ENCODE peak calls at places on chromosomes 12 and 14, in nine cellular contexts. One of them, this sample, is unnamed.
A peak's percentile ranks its signal among the peaks of the same experiment; 100 is the strongest.

GRCh38 chr14:103014466-103015319 is 42.7 kb downstream of the CDC42BPB start:
- DNase-seq in endothelial cell: no peak
- DNase-seq in osteocyte: no peak
- DNase-seq in NCI-H146: peak; percentile 73
- DNase-seq in activated naive CD8-positive, alpha-beta T cell treated with anti-CD3 and anti-CD28 coated beads, Interleukin-2, amount 50 U/mL, for 24 hours: no peak
- DNase-seq in BE2C: no peak
- DNase-seq in stimulated activated CD8-positive, alpha-beta memory T cell treated with anti-CD3 and anti-CD28 coated beads, Interleukin-15, amount 100 ng/mL, for 1 hour: no peak
- DNase-seq in AG08396: no peak
- DNase-seq in A172: no peak
- DNase-seq in this sample: no peak

GRCh38 chr12:93616584-93617101 is 44.2 kb downstream of the SOCS2 start:
- DNase-seq in BE2C: no peak
- DNase-seq in osteocyte: peak; percentile 48
- DNase-seq in stimulated activated CD8-positive, alpha-beta memory T cell treated with anti-CD3 and anti-CD28 coated beads, Interleukin-15, amount 100 ng/mL, for 1 hour: no peak
- DNase-seq in A172: peak; percentile 71
- DNase-seq in activated naive CD8-positive, alpha-beta T cell treated with anti-CD3 and anti-CD28 coated beads, Interleukin-2, amount 50 U/mL, for 24 hours: no peak
- DNase-seq in NCI-H146: no peak
- DNase-seq in AG08396: no peak
- DNase-seq in endothelial cell: no peak
- DNase-seq in this sample: no peak

GRCh38 chr14:29716150-29716549 is 211.5 kb downstream of the PRKD1 start:
- DNase-seq in osteocyte: no peak
- DNase-seq in stimulated activated CD8-positive, alpha-beta memory T cell treated with anti-CD3 and anti-CD28 coated beads, Interleukin-15, amount 100 ng/mL, for 1 hour: no peak
- DNase-seq in NCI-H146: no peak
- DNase-seq in activated naive CD8-positive, alpha-beta T cell treated with anti-CD3 and anti-CD28 coated beads, Interleukin-2, amount 50 U/mL, for 24 hours: no peak
- DNase-seq in A172: no peak
- DNase-seq in BE2C: no peak
- DNase-seq in AG08396: no peak
- DNase-seq in endothelial cell: no peak
- DNase-seq in this sample: no peak

GRCh38 chr12:109288571-109288970 is 20.5 kb downstream of the FOXN4 start:
- DNase-seq in osteocyte: no peak
- DNase-seq in stimulated activated CD8-positive, alpha-beta memory T cell treated with anti-CD3 and anti-CD28 coated beads, Interleukin-15, amount 100 ng/mL, for 1 hour: no peak
- DNase-seq in AG08396: no peak
- DNase-seq in activated naive CD8-positive, alpha-beta T cell treated with anti-CD3 and anti-CD28 coated beads, Interleukin-2, amount 50 U/mL, for 24 hours: no peak
- DNase-seq in BE2C: no peak
- DNase-seq in endothelial cell: no peak
- DNase-seq in A172: no peak
- DNase-seq in NCI-H146: no peak
- DNase-seq in this sample: no peak

GRCh38 chr14:66746316-66747006 is 238.5 kb downstream of the GPHN start:
- DNase-seq in AG08396: peak; percentile 15
- DNase-seq in A172: peak; percentile 8
- DNase-seq in endothelial cell: peak; percentile 17
- DNase-seq in BE2C: peak; percentile 36
- DNase-seq in stimulated activated CD8-positive, alpha-beta memory T cell treated with anti-CD3 and anti-CD28 coated beads, Interleukin-15, amount 100 ng/mL, for 1 hour: no peak
- DNase-seq in activated naive CD8-positive, alpha-beta T cell treated with anti-CD3 and anti-CD28 coated beads, Interleukin-2, amount 50 U/mL, for 24 hours: no peak
- DNase-seq in NCI-H146: no peak
- DNase-seq in osteocyte: no peak
- DNase-seq in this sample: no peak

GRCh38 chr14:101231828-101232227 is 328.3 kb upstream of the RTL1 start:
- DNase-seq in A172: no peak
- DNase-seq in NCI-H146: no peak
- DNase-seq in endothelial cell: no peak
- DNase-seq in AG08396: no peak
- DNase-seq in activated naive CD8-positive, alpha-beta T cell treated with anti-CD3 and anti-CD28 coated beads, Interleukin-2, amount 50 U/mL, for 24 hours: no peak
- DNase-seq in BE2C: no peak
- DNase-seq in osteocyte: peak; percentile 49
- DNase-seq in stimulated activated CD8-positive, alpha-beta memory T cell treated with anti-CD3 and anti-CD28 coated beads, Interleukin-15, amount 100 ng/mL, for 1 hour: no peak
- DNase-seq in this sample: no peak

GRCh38 chr14:77032854-77033621 is 4.5 kb upstream of the IRF2BPL start:
- DNase-seq in A172: peak; percentile 81
- DNase-seq in endothelial cell: peak; percentile 79
- DNase-seq in osteocyte: peak; percentile 98
- DNase-seq in activated naive CD8-positive, alpha-beta T cell treated with anti-CD3 and anti-CD28 coated beads, Interleukin-2, amount 50 U/mL, for 24 hours: peak; percentile 78
- DNase-seq in NCI-H146: peak; percentile 92
- DNase-seq in BE2C: peak; percentile 97
- DNase-seq in stimulated activated CD8-positive, alpha-beta memory T cell treated with anti-CD3 and anti-CD28 coated beads, Interleukin-15, amount 100 ng/mL, for 1 hour: no peak
- DNase-seq in AG08396: peak; percentile 90
- DNase-seq in this sample: peak; percentile 95

GRCh38 chr12:44247588-44247987 is 411.7 kb downstream of the TMEM117 start:
- DNase-seq in osteocyte: no peak
- DNase-seq in stimulated activated CD8-positive, alpha-beta memory T cell treated with anti-CD3 and anti-CD28 coated beads, Interleukin-15, amount 100 ng/mL, for 1 hour: no peak
- DNase-seq in NCI-H146: no peak
- DNase-seq in activated naive CD8-positive, alpha-beta T cell treated with anti-CD3 and anti-CD28 coated beads, Interleukin-2, amount 50 U/mL, for 24 hours: no peak
- DNase-seq in AG08396: no peak
- DNase-seq in BE2C: peak; percentile 8
- DNase-seq in endothelial cell: no peak
- DNase-seq in A172: no peak
- DNase-seq in this sample: peak; percentile 13

GRCh38 chr14:91228112-91229004 is 16.1 kb downstream of the GPR68 start:
- DNase-seq in stimulated activated CD8-positive, alpha-beta memory T cell treated with anti-CD3 and anti-CD28 coated beads, Interleukin-15, amount 100 ng/mL, for 1 hour: peak; percentile 49
- DNase-seq in BE2C: no peak
- DNase-seq in AG08396: no peak
- DNase-seq in osteocyte: no peak
- DNase-seq in endothelial cell: no peak
- DNase-seq in A172: peak; percentile 49
- DNase-seq in activated naive CD8-positive, alpha-beta T cell treated with anti-CD3 and anti-CD28 coated beads, Interleukin-2, amount 50 U/mL, for 24 hours: peak; percentile 85
- DNase-seq in NCI-H146: no peak
- DNase-seq in this sample: no peak

GRCh38 chr12:601976-602699 is 61.1 kb downstream of the NINJ2 start:
- DNase-seq in osteocyte: no peak
- DNase-seq in BE2C: no peak
- DNase-seq in endothelial cell: no peak
- DNase-seq in stimulated activated CD8-positive, alpha-beta memory T cell treated with anti-CD3 and anti-CD28 coated beads, Interleukin-15, amount 100 ng/mL, for 1 hour: no peak
- DNase-seq in A172: no peak
- DNase-seq in AG08396: no peak
- DNase-seq in NCI-H146: peak; percentile 47
- DNase-seq in activated naive CD8-positive, alpha-beta T cell treated with anti-CD3 and anti-CD28 coated beads, Interleukin-2, amount 50 U/mL, for 24 hours: no peak
- DNase-seq in this sample: no peak

GRCh38 chr14:24436355-24437019 is 6.1 kb downstream of the SDR39U1 start:
- DNase-seq in BE2C: peak; percentile 45
- DNase-seq in AG08396: peak; percentile 80
- DNase-seq in activated naive CD8-positive, alpha-beta T cell treated with anti-CD3 and anti-CD28 coated beads, Interleukin-2, amount 50 U/mL, for 24 hours: peak; percentile 36
- DNase-seq in stimulated activated CD8-positive, alpha-beta memory T cell treated with anti-CD3 and anti-CD28 coated beads, Interleukin-15, amount 100 ng/mL, for 1 hour: no peak
- DNase-seq in A172: peak; percentile 49
- DNase-seq in NCI-H146: peak; percentile 52
- DNase-seq in osteocyte: no peak
- DNase-seq in endothelial cell: peak; percentile 52
- DNase-seq in this sample: peak; percentile 50

GRCh38 chr12:67804168-67804567 is 155.6 kb downstream of the DYRK2 start:
- DNase-seq in activated naive CD8-positive, alpha-beta T cell treated with anti-CD3 and anti-CD28 coated beads, Interleukin-2, amount 50 U/mL, for 24 hours: peak; percentile 38
- DNase-seq in A172: peak; percentile 16
- DNase-seq in osteocyte: no peak
- DNase-seq in stimulated activated CD8-positive, alpha-beta memory T cell treated with anti-CD3 and anti-CD28 coated beads, Interleukin-15, amount 100 ng/mL, for 1 hour: no peak
- DNase-seq in AG08396: no peak
- DNase-seq in BE2C: no peak
- DNase-seq in NCI-H146: no peak
- DNase-seq in endothelial cell: no peak
- DNase-seq in this sample: no peak

GRCh38 chr12:119061208-119061796 is 80.0 kb downstream of the SRRM4 start:
- DNase-seq in A172: peak; percentile 17
- DNase-seq in NCI-H146: no peak
- DNase-seq in osteocyte: no peak
- DNase-seq in BE2C: peak; percentile 73
- DNase-seq in stimulated activated CD8-positive, alpha-beta memory T cell treated with anti-CD3 and anti-CD28 coated beads, Interleukin-15, amount 100 ng/mL, for 1 hour: no peak
- DNase-seq in AG08396: peak; percentile 20
- DNase-seq in endothelial cell: peak; percentile 67
- DNase-seq in activated naive CD8-positive, alpha-beta T cell treated with anti-CD3 and anti-CD28 coated beads, Interleukin-2, amount 50 U/mL, for 24 hours: peak; percentile 22
- DNase-seq in this sample: no peak

GRCh38 chr12:132277374-132277801 is 52.0 kb downstream of the GALNT9 start:
- DNase-seq in AG08396: no peak
- DNase-seq in stimulated activated CD8-positive, alpha-beta memory T cell treated with anti-CD3 and anti-CD28 coated beads, Interleukin-15, amount 100 ng/mL, for 1 hour: no peak
- DNase-seq in BE2C: no peak
- DNase-seq in NCI-H146: no peak
- DNase-seq in endothelial cell: no peak
- DNase-seq in A172: no peak
- DNase-seq in activated naive CD8-positive, alpha-beta T cell treated with anti-CD3 and anti-CD28 coated beads, Interleukin-2, amount 50 U/mL, for 24 hours: no peak
- DNase-seq in osteocyte: no peak
- DNase-seq in this sample: no peak

GRCh38 chr12:127075981-127076380 is 1191.0 kb upstream of the TMEM132C start:
- DNase-seq in NCI-H146: no peak
- DNase-seq in BE2C: no peak
- DNase-seq in osteocyte: no peak
- DNase-seq in activated naive CD8-positive, alpha-beta T cell treated with anti-CD3 and anti-CD28 coated beads, Interleukin-2, amount 50 U/mL, for 24 hours: no peak
- DNase-seq in A172: no peak
- DNase-seq in endothelial cell: no peak
- DNase-seq in AG08396: no peak
- DNase-seq in stimulated activated CD8-positive, alpha-beta memory T cell treated with anti-CD3 and anti-CD28 coated beads, Interleukin-15, amount 100 ng/mL, for 1 hour: no peak
- DNase-seq in this sample: no peak

GRCh38 chr14:94767321-94767878 is 2.5 kb downstream of the GSC start:
- DNase-seq in endothelial cell: no peak
- DNase-seq in AG08396: no peak
- DNase-seq in A172: no peak
- DNase-seq in NCI-H146: no peak
- DNase-seq in BE2C: no peak
- DNase-seq in activated naive CD8-positive, alpha-beta T cell treated with anti-CD3 and anti-CD28 coated beads, Interleukin-2, amount 50 U/mL, for 24 hours: no peak
- DNase-seq in stimulated activated CD8-positive, alpha-beta memory T cell treated with anti-CD3 and anti-CD28 coated beads, Interleukin-15, amount 100 ng/mL, for 1 hour: no peak
- DNase-seq in osteocyte: no peak
- DNase-seq in this sample: no peak

GRCh38 chr12:6464531-6464930 is 5.9 kb downstream of the VAMP1 start:
- DNase-seq in endothelial cell: no peak
- DNase-seq in activated naive CD8-positive, alpha-beta T cell treated with anti-CD3 and anti-CD28 coated beads, Interleukin-2, amount 50 U/mL, for 24 hours: no peak
- DNase-seq in stimulated activated CD8-positive, alpha-beta memory T cell treated with anti-CD3 and anti-CD28 coated beads, Interleukin-15, amount 100 ng/mL, for 1 hour: no peak
- DNase-seq in osteocyte: no peak
- DNase-seq in AG08396: no peak
- DNase-seq in BE2C: no peak
- DNase-seq in A172: no peak
- DNase-seq in NCI-H146: no peak
- DNase-seq in this sample: no peak

GRCh38 chr14:97888331-97888730 is 1091.1 kb downstream of the VRK1 start:
- DNase-seq in A172: no peak
- DNase-seq in endothelial cell: no peak
- DNase-seq in AG08396: no peak
- DNase-seq in stimulated activated CD8-positive, alpha-beta memory T cell treated with anti-CD3 and anti-CD28 coated beads, Interleukin-15, amount 100 ng/mL, for 1 hour: no peak
- DNase-seq in activated naive CD8-positive, alpha-beta T cell treated with anti-CD3 and anti-CD28 coated beads, Interleukin-2, amount 50 U/mL, for 24 hours: no peak
- DNase-seq in BE2C: no peak
- DNase-seq in NCI-H146: no peak
- DNase-seq in osteocyte: no peak
- DNase-seq in this sample: no peak